ENCODE peak calls at places on chromosomes 3 and 15, in nine cellular contexts. One of them, this sample, is unnamed.

GRCh38 chr15:65577129-65577996 is 33.6 kb downstream of the INTS14 start:
- DNase-seq in mucosa of descending colon: no peak
- DNase-seq in activated B cell treated with CpG ODN at 0.5 μM for 24 hours: no peak
- DNase-seq in RWPE1: no peak
- DNase-seq in A549: no peak
- DNase-seq in psoas muscle: no peak
- DNase-seq in WTC11: no peak
- DNase-seq in colonic mucosa: no peak
- DNase-seq in lower leg skin: no peak
- DNase-seq in this sample: no peak

GRCh38 chr3:188316021-188316722 is 162.2 kb downstream of the LPP start:
- DNase-seq in colonic mucosa: no peak
- DNase-seq in A549: no peak
- DNase-seq in RWPE1: no peak
- DNase-seq in activated B cell treated with CpG ODN at 0.5 μM for 24 hours: no peak
- DNase-seq in lower leg skin: no peak
- DNase-seq in psoas muscle: no peak
- DNase-seq in mucosa of descending colon: no peak
- DNase-seq in WTC11: no peak
- DNase-seq in this sample: no peak

GRCh38 chr3:197737319-197737649 is 580 bp upstream of the RUBCN start:
- DNase-seq in activated B cell treated with CpG ODN at 0.5 μM for 24 hours: no peak
- DNase-seq in colonic mucosa: no peak
- DNase-seq in psoas muscle: no peak
- DNase-seq in lower leg skin: peak; percentile 80
- DNase-seq in WTC11: no peak
- DNase-seq in mucosa of descending colon: no peak
- DNase-seq in A549: no peak
- DNase-seq in RWPE1: peak; percentile 11
- DNase-seq in this sample: no peak

GRCh38 chr3:46695177-46695961 is 1.9 kb upstream of the ALS2CL start:
- DNase-seq in RWPE1: no peak
- DNase-seq in psoas muscle: peak; percentile 80
- DNase-seq in mucosa of descending colon: no peak
- DNase-seq in activated B cell treated with CpG ODN at 0.5 μM for 24 hours: no peak
- DNase-seq in A549: peak; percentile 31
- DNase-seq in WTC11: peak; percentile 69
- DNase-seq in lower leg skin: no peak
- DNase-seq in colonic mucosa: peak; percentile 42
- DNase-seq in this sample: peak; percentile 66

GRCh38 chr3:111438283-111438682 is 103.7 kb upstream of the CD96 start:
- DNase-seq in WTC11: no peak
- DNase-seq in colonic mucosa: no peak
- DNase-seq in mucosa of descending colon: no peak
- DNase-seq in RWPE1: no peak
- DNase-seq in activated B cell treated with CpG ODN at 0.5 μM for 24 hours: no peak
- DNase-seq in lower leg skin: no peak
- DNase-seq in psoas muscle: no peak
- DNase-seq in A549: no peak
- DNase-seq in this sample: no peak

GRCh38 chr3:74301058-74301457 is 313.4 kb downstream of the CNTN3 start:
- DNase-seq in colonic mucosa: no peak
- DNase-seq in A549: no peak
- DNase-seq in activated B cell treated with CpG ODN at 0.5 μM for 24 hours: no peak
- DNase-seq in psoas muscle: no peak
- DNase-seq in lower leg skin: no peak
- DNase-seq in WTC11: no peak
- DNase-seq in mucosa of descending colon: no peak
- DNase-seq in RWPE1: no peak
- DNase-seq in this sample: no peak

GRCh38 chr3:99186016-99186415 is 284.5 kb upstream of the DCBLD2 start:
- DNase-seq in RWPE1: no peak
- DNase-seq in A549: no peak
- DNase-seq in mucosa of descending colon: no peak
- DNase-seq in WTC11: no peak
- DNase-seq in lower leg skin: peak; percentile 68
- DNase-seq in activated B cell treated with CpG ODN at 0.5 μM for 24 hours: no peak
- DNase-seq in colonic mucosa: no peak
- DNase-seq in psoas muscle: no peak
- DNase-seq in this sample: no peak

GRCh38 chr3:12371525-12372140 is 82.8 kb downstream of the PPARG start:
- DNase-seq in activated B cell treated with CpG ODN at 0.5 μM for 24 hours: no peak
- DNase-seq in lower leg skin: no peak
- DNase-seq in WTC11: no peak
- DNase-seq in mucosa of descending colon: no peak
- DNase-seq in A549: no peak
- DNase-seq in psoas muscle: no peak
- DNase-seq in RWPE1: no peak
- DNase-seq in colonic mucosa: no peak
- DNase-seq in this sample: peak; percentile 5

GRCh38 chr15:62099171-62099601 is 32.4 kb downstream of the C2CD4A start:
- DNase-seq in mucosa of descending colon: no peak
- DNase-seq in colonic mucosa: no peak
- DNase-seq in lower leg skin: no peak
- DNase-seq in activated B cell treated with CpG ODN at 0.5 μM for 24 hours: no peak
- DNase-seq in WTC11: no peak
- DNase-seq in A549: no peak
- DNase-seq in RWPE1: no peak
- DNase-seq in psoas muscle: no peak
- DNase-seq in this sample: peak; percentile 33

GRCh38 chr3:195911946-195912270 is 3.6 kb upstream of the TNK2 start:
- DNase-seq in activated B cell treated with CpG ODN at 0.5 μM for 24 hours: no peak
- DNase-seq in A549: no peak
- DNase-seq in mucosa of descending colon: no peak
- DNase-seq in lower leg skin: peak; percentile 89
- DNase-seq in WTC11: no peak
- DNase-seq in colonic mucosa: no peak
- DNase-seq in psoas muscle: peak; percentile 50
- DNase-seq in RWPE1: no peak
- DNase-seq in this sample: peak; percentile 95

GRCh38 chr3:119145500-119146167 is at the start of gene TEX55:
- DNase-seq in activated B cell treated with CpG ODN at 0.5 μM for 24 hours: no peak
- DNase-seq in colonic mucosa: peak; percentile 29
- DNase-seq in A549: peak; percentile 54
- DNase-seq in WTC11: no peak
- DNase-seq in psoas muscle: no peak
- DNase-seq in RWPE1: peak; percentile 64
- DNase-seq in mucosa of descending colon: no peak
- DNase-seq in lower leg skin: peak; percentile 59
- DNase-seq in this sample: peak; percentile 57
- TF ChIP-seq CTCF in activated B cell treated with CpG ODN at 0.5 μM for 24 hours: no peak
- TF ChIP-seq CTCF in colonic mucosa: peak; percentile 31
- TF ChIP-seq CTCF in A549: peak; percentile 63
- TF ChIP-seq CTCF in WTC11: no peak
- TF ChIP-seq CTCF in psoas muscle: peak; percentile 21
- TF ChIP-seq CTCF in RWPE1: peak; percentile 61
- TF ChIP-seq CTCF in mucosa of descending colon: peak; percentile 41
- TF ChIP-seq CTCF in lower leg skin: no peak
- TF ChIP-seq CTCF in this sample: peak; percentile 74

DNA sequence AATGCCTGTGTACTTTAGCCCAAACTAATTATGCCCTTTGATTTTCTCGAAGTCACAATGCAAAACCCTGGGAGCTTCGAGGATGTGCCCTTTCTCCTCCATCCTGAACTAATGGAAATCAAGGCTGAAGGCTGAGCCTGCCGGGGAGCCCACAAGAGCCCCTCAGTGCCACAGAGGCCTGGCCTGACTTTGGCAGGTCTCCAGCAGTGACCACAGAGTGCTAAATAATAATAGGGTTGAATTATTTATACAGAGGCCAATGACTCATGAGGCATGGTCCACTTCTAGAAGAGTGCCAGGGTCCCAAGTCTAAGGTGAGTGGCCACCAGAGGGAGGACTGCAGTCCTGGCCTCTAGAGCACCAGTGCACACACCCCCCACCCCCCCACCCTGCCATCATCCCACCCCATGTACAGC is 19.1 kb upstream of the GLCE start:
- DNase-seq in lower leg skin: peak; percentile 59
- DNase-seq in colonic mucosa: no peak
- DNase-seq in activated B cell treated with CpG ODN at 0.5 μM for 24 hours: no peak
- DNase-seq in mucosa of descending colon: no peak
- DNase-seq in psoas muscle: no peak
- DNase-seq in RWPE1: no peak
- DNase-seq in WTC11: no peak
- DNase-seq in A549: peak; percentile 60
- DNase-seq in this sample: no peak
- TF ChIP-seq CTCF in lower leg skin: no peak
- TF ChIP-seq CTCF in colonic mucosa: no peak
- TF ChIP-seq CTCF in activated B cell treated with CpG ODN at 0.5 μM for 24 hours: no peak
- TF ChIP-seq CTCF in mucosa of descending colon: no peak
- TF ChIP-seq CTCF in psoas muscle: no peak
- TF ChIP-seq CTCF in RWPE1: no peak
- TF ChIP-seq CTCF in WTC11: no peak
- TF ChIP-seq CTCF in A549: no peak
- TF ChIP-seq CTCF in this sample: no peak

DNA sequence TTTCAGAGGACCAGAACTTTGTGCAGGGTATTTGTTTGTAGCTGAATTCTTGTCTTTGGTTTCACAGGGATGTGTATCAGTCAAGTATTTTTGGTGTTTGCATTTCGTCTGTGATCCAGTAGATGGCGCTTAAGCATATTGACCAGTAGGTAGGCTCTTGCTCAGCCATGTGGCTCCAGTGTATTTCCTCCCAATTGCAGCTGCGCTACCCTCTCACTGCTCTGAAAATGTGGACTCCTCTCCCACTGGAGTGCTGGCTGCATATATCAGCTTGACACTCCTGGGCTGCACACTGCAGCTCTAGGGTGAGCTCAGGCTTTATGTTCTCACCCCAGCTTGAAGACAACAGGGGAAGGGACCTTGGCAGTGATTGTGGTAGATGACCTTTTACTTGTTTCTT is 1264.3 kb upstream of the ALCAM start:
- DNase-seq in WTC11: no peak
- DNase-seq in A549: peak; percentile 5
- DNase-seq in lower leg skin: no peak
- DNase-seq in RWPE1: peak; percentile 1
- DNase-seq in psoas muscle: no peak
- DNase-seq in mucosa of descending colon: no peak
- DNase-seq in activated B cell treated with CpG ODN at 0.5 μM for 24 hours: no peak
- DNase-seq in colonic mucosa: no peak
- DNase-seq in this sample: peak; percentile 52
- TF ChIP-seq CTCF in WTC11: peak; percentile 39
- TF ChIP-seq CTCF in A549: peak; percentile 41
- TF ChIP-seq CTCF in lower leg skin: no peak
- TF ChIP-seq CTCF in RWPE1: peak; percentile 42
- TF ChIP-seq CTCF in psoas muscle: no peak
- TF ChIP-seq CTCF in mucosa of descending colon: no peak
- TF ChIP-seq CTCF in activated B cell treated with CpG ODN at 0.5 μM for 24 hours: no peak
- TF ChIP-seq CTCF in colonic mucosa: peak; percentile 26
- TF ChIP-seq CTCF in this sample: peak; percentile 72

GRCh38 chr3:57152150-57152549 is 13.0 kb downstream of the IL17RD start:
- DNase-seq in RWPE1: no peak
- DNase-seq in activated B cell treated with CpG ODN at 0.5 μM for 24 hours: no peak
- DNase-seq in WTC11: no peak
- DNase-seq in mucosa of descending colon: no peak
- DNase-seq in psoas muscle: peak; percentile 62
- DNase-seq in A549: no peak
- DNase-seq in lower leg skin: peak; percentile 70
- DNase-seq in colonic mucosa: no peak
- DNase-seq in this sample: no peak
- TF ChIP-seq CTCF in RWPE1: no peak
- TF ChIP-seq CTCF in activated B cell treated with CpG ODN at 0.5 μM for 24 hours: no peak
- TF ChIP-seq CTCF in WTC11: no peak
- TF ChIP-seq CTCF in mucosa of descending colon: no peak
- TF ChIP-seq CTCF in psoas muscle: no peak
- TF ChIP-seq CTCF in A549: no peak
- TF ChIP-seq CTCF in lower leg skin: no peak
- TF ChIP-seq CTCF in colonic mucosa: no peak
- TF ChIP-seq CTCF in this sample: no peak

GRCh38 chr3:5302661-5303060 is 115.2 kb downstream of the EDEM1 start:
- DNase-seq in activated B cell treated with CpG ODN at 0.5 μM for 24 hours: no peak
- DNase-seq in lower leg skin: no peak
- DNase-seq in RWPE1: no peak
- DNase-seq in mucosa of descending colon: no peak
- DNase-seq in A549: no peak
- DNase-seq in WTC11: no peak
- DNase-seq in colonic mucosa: no peak
- DNase-seq in psoas muscle: no peak
- DNase-seq in this sample: no peak

GRCh38 chr3:5305681-5305983 is 118.1 kb downstream of the EDEM1 start:
- DNase-seq in psoas muscle: no peak
- DNase-seq in activated B cell treated with CpG ODN at 0.5 μM for 24 hours: no peak
- DNase-seq in WTC11: no peak
- DNase-seq in A549: no peak
- DNase-seq in lower leg skin: no peak
- DNase-seq in mucosa of descending colon: no peak
- DNase-seq in colonic mucosa: no peak
- DNase-seq in RWPE1: no peak
- DNase-seq in this sample: no peak

GRCh38 chr3:5301671-5302297 is 114.3 kb downstream of the EDEM1 start:
- DNase-seq in colonic mucosa: no peak
- DNase-seq in RWPE1: no peak
- DNase-seq in A549: no peak
- DNase-seq in mucosa of descending colon: no peak
- DNase-seq in psoas muscle: no peak
- DNase-seq in activated B cell treated with CpG ODN at 0.5 μM for 24 hours: no peak
- DNase-seq in lower leg skin: no peak
- DNase-seq in WTC11: no peak
- DNase-seq in this sample: peak; percentile 34

GRCh38 chr3:5304789-5305680 is 117.5 kb downstream of the EDEM1 start:
- DNase-seq in psoas muscle: no peak
- DNase-seq in mucosa of descending colon: no peak
- DNase-seq in lower leg skin: no peak
- DNase-seq in activated B cell treated with CpG ODN at 0.5 μM for 24 hours: no peak
- DNase-seq in RWPE1: peak; percentile 20
- DNase-seq in A549: peak; percentile 41
- DNase-seq in colonic mucosa: peak; percentile 55
- DNase-seq in WTC11: peak; percentile 50
- DNase-seq in this sample: peak; percentile 49

GRCh38 chr3:5304188-5304587 is 116.7 kb downstream of the EDEM1 start:
- DNase-seq in lower leg skin: no peak
- DNase-seq in A549: no peak
- DNase-seq in mucosa of descending colon: no peak
- DNase-seq in WTC11: no peak
- DNase-seq in psoas muscle: no peak
- DNase-seq in RWPE1: no peak
- DNase-seq in colonic mucosa: no peak
- DNase-seq in activated B cell treated with CpG ODN at 0.5 μM for 24 hours: no peak
- DNase-seq in this sample: no peak
- TF ChIP-seq CTCF in lower leg skin: no peak
- TF ChIP-seq CTCF in A549: no peak
- TF ChIP-seq CTCF in mucosa of descending colon: no peak
- TF ChIP-seq CTCF in WTC11: no peak
- TF ChIP-seq CTCF in psoas muscle: no peak
- TF ChIP-seq CTCF in RWPE1: no peak
- TF ChIP-seq CTCF in colonic mucosa: no peak
- TF ChIP-seq CTCF in activated B cell treated with CpG ODN at 0.5 μM for 24 hours: no peak
- TF ChIP-seq CTCF in this sample: no peak